ENCODE peak calls at places on chromosomes 7 and 10, in ten cellular contexts. Q, M, S, D, E, Z, H, O, C and A are unnamed samples.

GRCh38 chr10:4541292-4541691 is 284.7 kb upstream of the AKR1E2 start:
- DNase-seq in Z (peak; percentile 48), M (peak; percentile 98), S (peak; percentile 44), C (no peak), H (peak; percentile 99), O (no peak), Q (no peak), E (peak; percentile 36), D (no peak), A (peak; percentile 81)

GRCh38 chr7:102404005-102404861 is 8.1 kb downstream of the PRKRIP1 start:
- DNase-seq in O (no peak), C (no peak), S (no peak), E (no peak), Z (peak; percentile 80), Q (peak; percentile 57), H (peak; percentile 64), D (no peak), M (peak; percentile 68), A (peak; percentile 63)

GRCh38 chr10:71525721-71526120 is 129.0 kb downstream of the CDH23 start:
- DNase-seq in M (no peak), H (no peak), S (no peak), Z (no peak), E (no peak), D (peak; percentile 60), C (no peak), Q (no peak), O (no peak), A (no peak)

GRCh38 chr10:8044331-8044907 is 10.1 kb upstream of the GATA3 start:
- DNase-seq in M (no peak), Z (no peak), C (no peak), H (no peak), O (no peak), S (no peak), D (no peak), E (no peak), Q (no peak), A (no peak)

GRCh38 chr10:25556457-25556856 is 377.6 kb upstream of the MYO3A start:
- DNase-seq in H (peak; percentile 28), M (peak; percentile 96), D (no peak), Z (peak; percentile 14), C (no peak), O (no peak), Q (peak; percentile 25), S (no peak), E (no peak), A (peak; percentile 97)

GRCh38 chr7:141001561-141001960 is 13.2 kb downstream of the MRPS33 start:
- DNase-seq in D (no peak), H (no peak), M (no peak), Z (no peak), O (no peak), C (no peak), E (no peak), S (no peak), Q (no peak), A (no peak)

GRCh38 chr10:42768581-42769152 is 13.9 kb upstream of the BMS1 start:
- DNase-seq in C (no peak), D (no peak), H (no peak), E (no peak), Q (no peak), S (no peak), O (no peak), Z (no peak), M (no peak), A (no peak)

GRCh38 chr10:48453451-48454301 is 147.2 kb downstream of the MAPK8 start:
- DNase-seq in M (no peak), O (no peak), Q (no peak), D (no peak), E (no peak), C (no peak), Z (no peak), S (peak; percentile 24), H (no peak), A (no peak)

DNA sequence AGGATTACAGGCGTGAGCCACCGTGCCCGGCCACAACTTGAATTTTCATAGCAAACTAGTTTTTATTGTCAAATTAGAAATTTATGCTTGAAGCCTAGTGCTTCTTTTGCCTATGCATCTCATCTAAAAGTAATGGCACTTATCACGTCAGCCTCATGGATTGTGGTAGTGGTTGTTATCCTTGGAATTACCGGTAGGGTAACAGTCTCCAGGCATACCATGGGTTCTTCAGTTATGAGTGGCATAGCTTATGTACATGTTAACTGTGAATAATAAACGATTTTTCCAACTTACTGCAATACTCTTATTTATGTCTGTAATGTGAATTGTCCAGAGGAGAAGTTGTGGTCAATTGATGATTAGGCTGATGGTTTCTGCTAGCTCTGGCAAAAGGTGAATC is 63.1 kb downstream of the BMPR1A start:
- DNase-seq in E (no peak), C (no peak), H (no peak), S (no peak), D (no peak), O (no peak), M (no peak), Z (no peak), Q (no peak), A (no peak)
- H3K4me3 ChIP-seq in E (no peak overlapping the region), C (no peak overlapping the region), H (no peak overlapping the region), S (no peak overlapping the region), D (no peak overlapping the region), O (no peak overlapping the region), M (no peak overlapping the region), Z (no peak overlapping the region), Q (no peak overlapping the region), A (no peak overlapping the region)

GRCh38 chr7:28065721-28066285 is 114.8 kb downstream of the JAZF1 start:
- DNase-seq in O (no peak), D (no peak), Q (no peak), M (no peak), S (no peak), H (no peak), Z (no peak), C (no peak), E (no peak), A (no peak)

GRCh38 chr7:28060371-28060950 is 120.1 kb downstream of the JAZF1 start:
- DNase-seq in D (no peak), C (no peak), H (no peak), M (no peak), Q (no peak), O (no peak), S (no peak), Z (no peak), E (no peak), A (no peak)

GRCh38 chr7:28065308-28065707 is 115.3 kb downstream of the JAZF1 start:
- DNase-seq in C (no peak), O (no peak), E (no peak), D (no peak), M (no peak), Z (no peak), Q (no peak), H (peak; percentile 83), S (no peak), A (peak; percentile 79)

GRCh38 chr7:28061824-28062196 is 118.8 kb downstream of the JAZF1 start:
- DNase-seq in M (no peak), S (no peak), C (no peak), D (no peak), Q (no peak), E (no peak), H (no peak), Z (no peak), O (no peak), A (peak; percentile 55)

DNA sequence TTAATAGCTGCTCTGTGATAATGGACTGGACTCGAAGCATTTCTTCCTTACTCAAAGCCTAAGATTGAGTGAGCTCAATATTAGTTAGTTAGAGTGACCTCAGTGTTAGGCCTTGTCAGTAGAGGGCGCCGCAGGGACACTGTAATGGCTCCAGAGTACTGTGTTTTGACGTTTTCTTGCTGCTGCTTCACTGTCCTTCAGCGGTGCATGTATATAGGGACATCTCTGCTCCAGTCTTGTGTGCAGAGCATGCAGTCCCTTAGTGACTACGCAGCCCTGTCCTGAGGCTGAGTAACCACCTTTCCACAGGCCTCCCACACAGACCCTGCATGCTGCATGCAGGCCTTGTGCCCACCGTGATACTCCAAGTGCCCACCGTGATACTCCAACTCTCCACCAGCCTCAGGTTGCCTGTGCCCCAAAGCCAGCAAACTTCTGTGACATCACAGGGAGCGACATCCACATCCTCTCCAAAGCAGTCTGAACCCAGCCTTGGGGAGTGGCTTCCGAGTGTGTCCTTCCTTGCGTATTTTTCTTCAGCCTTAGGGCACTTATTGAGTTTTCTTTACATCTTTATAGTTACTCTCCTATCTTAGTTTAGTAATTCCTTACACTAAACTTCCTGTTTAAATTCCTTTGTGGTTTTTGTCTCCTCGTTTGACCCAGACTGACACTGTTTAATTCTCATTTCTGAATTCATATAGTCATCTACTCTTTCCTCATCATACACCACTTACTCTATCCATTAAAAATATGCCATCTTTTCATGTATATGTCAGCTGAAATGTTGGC is 118.2 kb downstream of the JAZF1 start:
- DNase-seq in D (peak; percentile 87), E (no peak), Q (peak; percentile 63), S (peak; percentile 68), Z (peak; percentile 81), H (peak; percentile 71), O (no peak), M (peak; percentile 59), C (peak; percentile 66), A (peak; percentile 82)
- TF ChIP-seq CTCF in D (peak; percentile 64), E (peak; percentile 63), Q (peak; percentile 84), S (peak; percentile 49), Z (peak; percentile 75), H (peak; percentile 83), O (no peak), M (peak; percentile 68), C (peak; percentile 72), A (peak; percentile 84)

GRCh38 chr10:109982812-109983211 is 25.0 kb upstream of the ADD3 start:
- DNase-seq in Z (no peak), M (no peak), H (no peak), Q (no peak), D (no peak), S (no peak), C (no peak), E (no peak), O (no peak), A (no peak)

GRCh38 chr10:109987828-109988227 is 20.0 kb upstream of the ADD3 start:
- DNase-seq in D (no peak), Z (no peak), M (no peak), S (no peak), H (no peak), O (no peak), E (no peak), C (no peak), Q (no peak), A (no peak)

GRCh38 chr10:109984013-109984412 is 23.8 kb upstream of the ADD3 start:
- DNase-seq in D (no peak), Q (no peak), O (no peak), H (no peak), C (no peak), E (no peak), S (no peak), Z (no peak), M (peak; percentile 57), A (no peak)

GRCh38 chr10:109988231-109988630 is 19.6 kb upstream of the ADD3 start:
- DNase-seq in H (peak; percentile 49), Z (no peak), D (no peak), E (no peak), M (no peak), C (no peak), Q (no peak), S (no peak), O (no peak), A (no peak)

GRCh38 chr10:109987413-109987812 is 20.4 kb upstream of the ADD3 start:
- DNase-seq in E (no peak), Z (no peak), C (no peak), D (no peak), Q (no peak), H (peak; percentile 86), S (no peak), M (peak; percentile 81), O (no peak), A (peak; percentile 85)
- H3K4me3 ChIP-seq in E (no peak overlapping the region), Z (no peak overlapping the region), C (no peak overlapping the region), D (no peak overlapping the region), Q (no peak overlapping the region), H (no peak overlapping the region), S (no peak overlapping the region), M (no peak overlapping the region), O (no peak overlapping the region), A (no peak overlapping the region)

GRCh38 chr7:67301667-67302066 is 305.0 kb downstream of the TYW1 start:
- DNase-seq in E (no peak), O (no peak), C (no peak), H (peak; percentile 5), D (no peak), S (no peak), Q (no peak), Z (no peak), M (no peak), A (peak; percentile 33)

GRCh38 chr7:67302113-67303039 is 305.7 kb downstream of the TYW1 start:
- DNase-seq in S (peak; percentile 99), Q (peak; percentile 99), H (peak; percentile 99), D (peak; percentile 96), Z (peak; percentile 98), C (peak; percentile 99), E (peak; percentile 98), O (peak; percentile 95), M (peak; percentile 99), A (peak; percentile 99)
- TF ChIP-seq CTCF in S (peak; percentile 63), Q (no peak), H (no peak), D (no peak), Z (no peak), C (peak; percentile 64), E (peak; percentile 49), O (no peak), M (peak; percentile 22), A (peak; percentile 40)